ENCODE peak calls at places on chromosomes 13 and 19, in ten cellular contexts. A is esophagus muscularis mucosa, D is lower leg skin, Q is IMR-90, N is tibial nerve, K is suprapubic skin, L is H1, Y is adrenal gland, R is ovary, H is stomach. J is an unnamed sample.

GRCh38 chr19:47230122-47230920 is 678 bp downstream of the BBC3 start:
- DNase-seq in A (no peak), D (peak), Q (peak), N (peak), K (peak), L (peak), Y (peak), R (peak), H (peak), J (peak)

GRCh38 chr13:113491418-113491883 is 940 bp upstream of the DCUN1D2 start:
- DNase-seq in A (no peak), D (no peak), Q (peak), N (no peak), K (no peak), L (peak), Y (peak), R (peak), H (peak), J (no peak)

GRCh38 chr19:1237027-1237659 is 662 bp downstream of the CBARP start:
- DNase-seq in A (no peak), D (no peak), Q (no peak), N (no peak), K (no peak), L (peak), Y (no peak), R (peak), H (no peak), J (no peak)

GRCh38 chr19:2049741-2050348 is 1.2 kb downstream of the MKNK2 start:
- DNase-seq in A (no peak), D (peak), Q (peak), N (peak), K (peak), L (no peak), Y (peak), R (peak), H (peak), J (peak)

GRCh38 chr19:4687396-4687795 is 17.3 kb upstream of the MYDGF start:
- DNase-seq in A (no peak), D (no peak), Q (no peak), N (no peak), K (no peak), L (no peak), Y (no peak), R (no peak), H (peak), J (no peak)

GRCh38 chr19:30884146-30884812 is 465.0 kb downstream of the TSHZ3 start:
- DNase-seq in A (no peak), D (no peak), Q (no peak), N (no peak), K (no peak), L (no peak), Y (no peak), R (no peak), H (no peak), J (no peak)

GRCh38 chr13:113552079-113552478 is 32.5 kb upstream of the TFDP1 start:
- DNase-seq in A (peak), D (peak), Q (no peak), N (no peak), K (no peak), L (peak), Y (peak), R (no peak), H (peak), J (peak)

GRCh38 chr13:24083722-24084421 is 76.6 kb upstream of the SPATA13 start:
- DNase-seq in A (no peak), D (no peak), Q (no peak), N (no peak), K (no peak), L (no peak), Y (no peak), R (no peak), H (no peak), J (no peak)

GRCh38 chr13:83876546-83876945 is 5.7 kb downstream of the SLITRK1 start:
- DNase-seq in A (no peak), D (no peak), Q (no peak), N (no peak), K (no peak), L (no peak), Y (no peak), R (no peak), H (no peak), J (no peak)

GRCh38 chr13:83877901-83878300 is 4.4 kb downstream of the SLITRK1 start:
- DNase-seq in A (no peak), D (no peak), Q (no peak), N (no peak), K (no peak), L (no peak), Y (no peak), R (no peak), H (no peak), J (no peak)

GRCh38 chr13:83879431-83880171 is 2.7 kb downstream of the SLITRK1 start:
- DNase-seq in A (no peak), D (peak), Q (no peak), N (no peak), K (no peak), L (peak), Y (no peak), R (no peak), H (no peak), J (no peak)

GRCh38 chr13:83880275-83881027 is 1.8 kb downstream of the SLITRK1 start:
- DNase-seq in A (no peak), D (peak), Q (no peak), N (no peak), K (no peak), L (peak), Y (no peak), R (no peak), H (no peak), J (no peak)

GRCh38 chr13:83878691-83879410 is 3.4 kb downstream of the SLITRK1 start:
- DNase-seq in A (no peak), D (peak), Q (no peak), N (no peak), K (no peak), L (peak), Y (no peak), R (no peak), H (no peak), J (no peak)
- H3K4me3 ChIP-seq in A (peak), D (no peak), Q (peak), N (peak), K (peak), L (peak), Y (no peak), R (no peak), H (peak), J (no peak)

GRCh38 chr19:50328257-50329145 is 676 bp downstream of the KCNC3 start:
- DNase-seq in A (no peak), D (no peak), Q (no peak), N (no peak), K (no peak), L (peak), Y (no peak), R (no peak), H (no peak), J (no peak)
- TF ChIP-seq POLR2A in A (no peak), D (no peak), Q (no peak), N (no peak), K (no peak), L (peak), Y (no peak), R (no peak), H (no peak), J (no peak)

GRCh38 chr19:10009269-10009665 is 1.0 kb downstream of the COL5A3 start:
- DNase-seq in A (peak), D (peak), Q (peak), N (peak), K (peak), L (peak), Y (peak), R (peak), H (peak), J (no peak)
- H3K4me3 ChIP-seq in A (peak), D (no peak), Q (no peak), N (peak), K (peak), L (no peak), Y (no peak), R (no peak), H (peak), J (no peak)

GRCh38 chr19:36847968-36848367 is 2.7 kb upstream of the ZNF345 start:
- DNase-seq in A (no peak), D (no peak), Q (no peak), N (no peak), K (no peak), L (no peak), Y (no peak), R (no peak), H (no peak), J (no peak)

GRCh38 chr19:36850646-36851442 is at the start of gene ZNF345:
- DNase-seq in A (peak), D (peak), Q (peak), N (peak), K (peak), L (peak), Y (peak), R (peak), H (peak), J (peak)

GRCh38 chr19:36851898-36852297 is 1.2 kb downstream of the ZNF345 start:
- DNase-seq in A (no peak), D (no peak), Q (no peak), N (no peak), K (no peak), L (no peak), Y (no peak), R (no peak), H (no peak), J (no peak)

GRCh38 chr19:36849701-36850645 is 703 bp upstream of the ZNF345 start:
- DNase-seq in A (peak), D (peak), Q (peak), N (peak), K (peak), L (peak), Y (peak), R (peak), H (peak), J (peak)
- TF ChIP-seq POLR2A in A (no peak), D (no peak), Q (no peak), N (peak), K (no peak), L (peak), Y (peak), R (peak), H (no peak), J (peak)

GRCh38 chr19:11421607-11422098 is 2.5 kb upstream of the RGL3 start:
- DNase-seq in A (no peak), D (no peak), Q (no peak), N (no peak), K (no peak), L (peak), Y (peak), R (no peak), H (peak), J (peak)
- H3K4me3 ChIP-seq in A (peak), D (no peak), Q (no peak), N (peak), K (peak), L (peak), Y (no peak), R (no peak), H (peak), J (peak)

GRCh38 chr13:34618654-34619053 is 323.4 kb upstream of the NBEA start:
- DNase-seq in A (peak), D (no peak), Q (no peak), N (no peak), K (no peak), L (no peak), Y (no peak), R (no peak), H (no peak), J (no peak)

GRCh38 chr13:34620073-34620858 is 321.8 kb upstream of the NBEA start:
- DNase-seq in A (peak), D (no peak), Q (no peak), N (no peak), K (no peak), L (no peak), Y (no peak), R (no peak), H (no peak), J (no peak)

GRCh38 chr13:34627499-34627898 is 314.6 kb upstream of the NBEA start:
- DNase-seq in A (peak), D (no peak), Q (no peak), N (no peak), K (no peak), L (no peak), Y (no peak), R (no peak), H (no peak), J (no peak)

GRCh38 chr13:34627905-34628682 is 314.0 kb upstream of the NBEA start:
- DNase-seq in A (no peak), D (no peak), Q (no peak), N (no peak), K (no peak), L (no peak), Y (no peak), R (no peak), H (no peak), J (no peak)

GRCh38 chr13:34623331-34623730 is 318.7 kb upstream of the NBEA start:
- DNase-seq in A (no peak), D (no peak), Q (no peak), N (no peak), K (no peak), L (no peak), Y (no peak), R (no peak), H (no peak), J (no peak)
- TF ChIP-seq POLR2A in A (no peak), D (no peak), Q (no peak), N (no peak), K (no peak), L (no peak), Y (no peak), R (no peak), H (no peak), J (no peak)

DNA sequence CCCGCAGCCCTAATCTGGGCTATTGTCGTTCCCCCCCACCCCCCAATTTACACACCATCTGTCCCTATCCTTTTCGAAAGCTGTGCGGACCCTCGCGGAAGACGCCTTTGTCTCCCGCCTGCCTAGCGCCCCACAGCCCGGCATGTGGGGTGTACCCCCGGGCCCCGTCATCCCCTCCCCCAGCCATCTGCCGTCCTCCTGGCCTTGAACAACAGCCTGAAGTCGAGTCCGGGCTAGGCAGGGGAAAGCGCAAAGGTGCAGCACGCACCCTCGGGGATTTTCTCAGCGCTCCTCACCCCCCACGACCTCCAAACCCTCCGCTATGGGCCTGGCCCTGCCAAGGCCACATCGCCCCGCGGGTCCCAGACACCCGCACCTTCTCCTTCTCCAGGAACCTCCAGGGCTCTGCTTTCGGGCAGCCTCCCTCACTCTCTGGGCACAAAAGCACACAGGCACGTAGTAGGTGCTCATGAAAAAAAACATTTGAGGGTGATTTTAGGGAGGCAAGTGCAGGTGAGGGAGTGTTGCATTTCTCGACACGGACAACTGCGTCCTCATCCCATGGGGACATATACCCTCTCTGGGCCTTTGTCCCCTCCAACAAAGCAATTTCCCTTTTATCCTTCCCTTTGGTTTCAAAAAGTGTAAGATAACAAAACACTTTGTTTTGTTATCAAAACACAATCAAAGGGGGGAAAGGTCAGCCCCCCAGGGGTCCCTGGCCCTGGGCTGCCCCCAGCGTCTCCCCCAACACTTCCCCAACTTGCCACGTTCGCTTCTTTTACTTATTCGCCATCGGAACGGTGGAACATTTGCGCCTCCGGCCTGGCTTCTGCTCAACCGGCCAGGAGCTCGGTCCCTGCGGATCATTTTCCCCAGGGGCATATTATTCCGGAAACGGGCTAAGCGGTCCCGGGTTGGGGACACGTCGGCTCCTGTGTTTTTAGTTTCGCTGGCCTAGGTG is 16.4 kb downstream of the CCDC124 start:
- DNase-seq in A (no peak), D (no peak), Q (no peak), N (no peak), K (no peak), L (peak), Y (no peak), R (no peak), H (no peak), J (no peak)
- H3K4me3 ChIP-seq in A (no peak), D (no peak), Q (no peak), N (peak), K (peak), L (peak), Y (no peak), R (no peak), H (no peak), J (peak)

DNA sequence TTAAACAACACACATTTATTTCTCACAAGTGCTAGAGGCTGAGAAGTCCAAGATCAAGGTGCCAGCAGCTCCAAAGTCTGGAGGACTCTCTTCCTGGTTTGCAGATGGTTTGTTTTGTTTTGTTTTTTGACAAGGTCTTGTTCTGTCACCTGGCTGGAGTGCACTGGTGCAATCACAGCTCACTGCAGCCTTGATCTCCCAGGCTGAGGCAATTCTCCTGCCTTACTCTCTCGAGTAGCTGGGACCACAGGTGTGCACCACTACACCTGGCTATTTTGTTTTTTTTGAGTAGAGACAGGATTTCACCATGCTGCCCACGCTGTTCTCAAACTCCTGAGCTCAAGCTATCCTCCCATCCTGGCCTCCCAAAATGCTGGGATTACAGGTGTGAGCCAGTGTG is 15.5 kb downstream of the APLP1 start:
- DNase-seq in A (no peak), D (no peak), Q (no peak), N (no peak), K (no peak), L (no peak), Y (no peak), R (no peak), H (no peak), J (no peak)
- TF ChIP-seq POLR2A in A (no peak), D (no peak), Q (no peak), N (no peak), K (no peak), L (no peak), Y (no peak), R (no peak), H (no peak), J (no peak)

DNA sequence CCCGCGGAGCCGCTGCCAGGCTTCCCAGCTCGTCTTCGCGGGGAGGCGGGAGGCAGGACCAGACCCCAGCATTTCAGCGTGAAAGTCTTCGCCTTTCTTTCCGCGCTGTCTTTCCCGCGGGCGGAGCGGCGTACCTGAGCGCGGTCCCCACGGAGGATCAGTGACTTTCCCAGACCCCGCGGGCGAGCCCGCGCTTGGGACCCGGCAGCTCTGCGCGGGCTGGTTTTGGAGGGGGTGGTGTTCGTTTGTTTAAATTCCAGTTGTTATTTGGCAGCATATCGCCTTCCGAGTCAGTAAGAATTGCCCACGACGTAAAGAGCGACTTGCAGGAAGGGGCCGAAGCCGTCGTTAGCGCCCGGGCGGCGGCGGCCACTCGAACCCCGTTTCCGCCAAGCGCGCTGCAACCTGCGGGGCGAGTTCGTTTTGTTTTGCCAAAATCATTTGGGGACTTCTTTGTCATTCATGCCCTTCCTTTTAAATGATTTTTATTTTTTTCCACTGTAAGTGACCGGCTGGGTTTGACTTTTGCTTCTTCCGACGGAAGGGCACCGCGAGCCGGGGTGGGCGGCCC is 76.1 kb downstream of the ZIC5 start:
- DNase-seq in A (no peak), D (peak), Q (no peak), N (no peak), K (no peak), L (no peak), Y (no peak), R (no peak), H (no peak), J (no peak)
- H3K4me3 ChIP-seq in A (peak), D (no peak), Q (no peak), N (peak), K (peak), L (peak), Y (no peak), R (peak), H (peak), J (peak)

DNA sequence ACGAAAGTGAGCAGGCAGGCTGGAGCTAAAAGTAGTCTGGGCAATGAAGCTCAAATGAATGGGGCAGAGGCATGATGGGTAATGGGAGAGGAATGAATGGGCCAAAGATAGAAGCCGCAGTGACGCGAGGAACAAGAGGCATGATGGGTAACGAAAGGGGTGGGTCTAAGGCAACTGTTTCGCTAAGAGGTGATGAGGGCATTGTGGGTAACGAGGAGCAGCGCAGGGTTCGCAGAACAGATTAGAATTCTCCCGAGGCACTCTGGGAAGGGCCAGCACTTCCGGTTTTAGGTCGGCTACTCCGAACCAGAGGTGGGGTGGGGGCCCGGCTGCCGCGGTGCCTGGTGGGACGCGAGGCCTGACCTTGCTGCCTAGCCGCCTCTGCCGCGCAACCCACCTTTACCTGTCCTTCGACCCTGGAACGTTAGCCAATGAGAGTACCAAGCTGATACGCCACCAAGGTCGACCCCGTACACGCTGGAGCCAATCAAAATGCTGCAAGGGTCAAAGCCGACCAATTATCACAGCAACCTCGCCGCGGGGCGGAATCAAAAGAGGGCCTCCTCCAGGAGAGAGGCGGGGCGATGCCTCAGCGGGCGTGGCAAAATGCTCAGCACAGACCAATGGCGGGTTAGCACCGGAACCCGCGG is 563 bp upstream of the TOMM40 start:
- DNase-seq in A (no peak), D (no peak), Q (peak), N (no peak), K (no peak), L (peak), Y (no peak), R (no peak), H (no peak), J (no peak)
- TF ChIP-seq POLR2A in A (peak), D (no peak), Q (peak), N (peak), K (no peak), L (peak), Y (peak), R (peak), H (no peak), J (peak)